ENCODE peak calls at places on chromosomes 6 and 20, in ten cellular contexts. One of them, this sample, is unnamed.
A peak's percentile ranks its signal among the peaks of the same experiment; 100 is the strongest.

GRCh38 chr6:7671076-7671475 is 54.8 kb upstream of the BMP6 start:
- DNase-seq in ovary: no peak
- DNase-seq in cardiac muscle cell: no peak
- DNase-seq in lower lobe of right lung: no peak
- DNase-seq in pancreas: no peak
- DNase-seq in upper lobe of left lung: no peak
- DNase-seq in fibroblast of lung: peak; percentile 31
- DNase-seq in mammary epithelial cell: peak; percentile 69
- DNase-seq in GM23338: no peak
- DNase-seq in adrenal gland: no peak
- DNase-seq in this sample: no peak

GRCh38 chr6:106883808-106884262 is 90.7 kb downstream of the CD24 start:
- DNase-seq in ovary: no peak
- DNase-seq in cardiac muscle cell: peak; percentile 14
- DNase-seq in lower lobe of right lung: no peak
- DNase-seq in pancreas: no peak
- DNase-seq in upper lobe of left lung: no peak
- DNase-seq in fibroblast of lung: no peak
- DNase-seq in mammary epithelial cell: no peak
- DNase-seq in GM23338: peak; percentile 23
- DNase-seq in adrenal gland: no peak
- DNase-seq in this sample: no peak

GRCh38 chr6:141451508-141452353 is 681.0 kb upstream of the GJE1 start:
- DNase-seq in ovary: no peak
- DNase-seq in cardiac muscle cell: no peak
- DNase-seq in lower lobe of right lung: no peak
- DNase-seq in pancreas: no peak
- DNase-seq in upper lobe of left lung: no peak
- DNase-seq in fibroblast of lung: peak; percentile 56
- DNase-seq in mammary epithelial cell: peak; percentile 50
- DNase-seq in GM23338: peak; percentile 73
- DNase-seq in adrenal gland: no peak
- DNase-seq in this sample: no peak

GRCh38 chr6:144661101-144661806 is 376.1 kb downstream of the UTRN start:
- DNase-seq in ovary: no peak
- DNase-seq in cardiac muscle cell: no peak
- DNase-seq in lower lobe of right lung: no peak
- DNase-seq in pancreas: no peak
- DNase-seq in upper lobe of left lung: no peak
- DNase-seq in fibroblast of lung: peak; percentile 62
- DNase-seq in mammary epithelial cell: peak; percentile 72
- DNase-seq in GM23338: peak; percentile 78
- DNase-seq in adrenal gland: no peak
- DNase-seq in this sample: peak; percentile 83

GRCh38 chr6:166466178-166467122 is 83.7 kb upstream of the MPC1 start:
- DNase-seq in ovary: no peak
- DNase-seq in cardiac muscle cell: peak; percentile 17
- DNase-seq in lower lobe of right lung: no peak
- DNase-seq in pancreas: no peak
- DNase-seq in upper lobe of left lung: no peak
- DNase-seq in fibroblast of lung: peak; percentile 71
- DNase-seq in mammary epithelial cell: peak; percentile 5
- DNase-seq in GM23338: no peak
- DNase-seq in adrenal gland: no peak
- DNase-seq in this sample: no peak

GRCh38 chr20:57566399-57566798 is 5.5 kb downstream of the PCK1 start:
- DNase-seq in ovary: no peak
- DNase-seq in cardiac muscle cell: no peak
- DNase-seq in lower lobe of right lung: no peak
- DNase-seq in pancreas: no peak
- DNase-seq in upper lobe of left lung: no peak
- DNase-seq in fibroblast of lung: no peak
- DNase-seq in mammary epithelial cell: no peak
- DNase-seq in GM23338: no peak
- DNase-seq in adrenal gland: no peak
- DNase-seq in this sample: no peak

GRCh38 chr20:62636446-62636845 is 5.9 kb upstream of the SLCO4A1 start:
- DNase-seq in ovary: no peak
- DNase-seq in cardiac muscle cell: no peak
- DNase-seq in lower lobe of right lung: no peak
- DNase-seq in pancreas: no peak
- DNase-seq in upper lobe of left lung: peak; percentile 57
- DNase-seq in fibroblast of lung: no peak
- DNase-seq in mammary epithelial cell: no peak
- DNase-seq in GM23338: no peak
- DNase-seq in adrenal gland: no peak
- DNase-seq in this sample: no peak

GRCh38 chr20:19823971-19824370 is 65.9 kb downstream of the RIN2 start:
- DNase-seq in ovary: no peak
- DNase-seq in cardiac muscle cell: no peak
- DNase-seq in lower lobe of right lung: no peak
- DNase-seq in pancreas: no peak
- DNase-seq in upper lobe of left lung: peak; percentile 21
- DNase-seq in fibroblast of lung: no peak
- DNase-seq in mammary epithelial cell: no peak
- DNase-seq in GM23338: peak; percentile 9
- DNase-seq in adrenal gland: no peak
- DNase-seq in this sample: no peak

GRCh38 chr20:33875055-33875454 is 63.9 kb downstream of the CHMP4B start:
- DNase-seq in ovary: no peak
- DNase-seq in cardiac muscle cell: no peak
- DNase-seq in lower lobe of right lung: no peak
- DNase-seq in pancreas: no peak
- DNase-seq in upper lobe of left lung: no peak
- DNase-seq in fibroblast of lung: no peak
- DNase-seq in mammary epithelial cell: no peak
- DNase-seq in GM23338: no peak
- DNase-seq in adrenal gland: no peak
- DNase-seq in this sample: no peak

GRCh38 chr20:13302647-13303425 is 81.8 kb downstream of the ISM1 start:
- DNase-seq in ovary: no peak
- DNase-seq in cardiac muscle cell: peak; percentile 44
- DNase-seq in lower lobe of right lung: no peak
- DNase-seq in pancreas: no peak
- DNase-seq in upper lobe of left lung: no peak
- DNase-seq in fibroblast of lung: peak; percentile 11
- DNase-seq in mammary epithelial cell: peak; percentile 30
- DNase-seq in GM23338: peak; percentile 64
- DNase-seq in adrenal gland: peak; percentile 25
- DNase-seq in this sample: peak; percentile 71

GRCh38 chr6:143806282-143807102 is 36.6 kb upstream of the LTV1 start:
- DNase-seq in ovary: no peak
- DNase-seq in cardiac muscle cell: no peak
- DNase-seq in lower lobe of right lung: peak; percentile 59
- DNase-seq in pancreas: no peak
- DNase-seq in upper lobe of left lung: no peak
- DNase-seq in fibroblast of lung: peak; percentile 67
- DNase-seq in mammary epithelial cell: peak; percentile 64
- DNase-seq in GM23338: no peak
- DNase-seq in adrenal gland: no peak
- DNase-seq in this sample: no peak

GRCh38 chr20:54172856-54173652 is 732 bp downstream of the CYP24A1 start:
- DNase-seq in ovary: no peak
- DNase-seq in cardiac muscle cell: peak; percentile 36
- DNase-seq in lower lobe of right lung: no peak
- DNase-seq in pancreas: no peak
- DNase-seq in upper lobe of left lung: peak; percentile 75
- DNase-seq in fibroblast of lung: peak; percentile 10
- DNase-seq in mammary epithelial cell: peak; percentile 13
- DNase-seq in GM23338: peak; percentile 77
- DNase-seq in adrenal gland: no peak
- DNase-seq in this sample: no peak

GRCh38 chr20:58439974-58440767 is 51.1 kb downstream of the VAPB start:
- DNase-seq in ovary: no peak
- DNase-seq in cardiac muscle cell: no peak
- DNase-seq in lower lobe of right lung: no peak
- DNase-seq in pancreas: no peak
- DNase-seq in upper lobe of left lung: no peak
- DNase-seq in fibroblast of lung: no peak
- DNase-seq in mammary epithelial cell: no peak
- DNase-seq in GM23338: no peak
- DNase-seq in adrenal gland: no peak
- DNase-seq in this sample: no peak

GRCh38 chr20:52724586-52724985 is 247.6 kb upstream of the TSHZ2 start:
- DNase-seq in ovary: no peak
- DNase-seq in cardiac muscle cell: no peak
- DNase-seq in lower lobe of right lung: no peak
- DNase-seq in pancreas: no peak
- DNase-seq in upper lobe of left lung: no peak
- DNase-seq in fibroblast of lung: no peak
- DNase-seq in mammary epithelial cell: no peak
- DNase-seq in GM23338: no peak
- DNase-seq in adrenal gland: no peak
- DNase-seq in this sample: no peak

DNA sequence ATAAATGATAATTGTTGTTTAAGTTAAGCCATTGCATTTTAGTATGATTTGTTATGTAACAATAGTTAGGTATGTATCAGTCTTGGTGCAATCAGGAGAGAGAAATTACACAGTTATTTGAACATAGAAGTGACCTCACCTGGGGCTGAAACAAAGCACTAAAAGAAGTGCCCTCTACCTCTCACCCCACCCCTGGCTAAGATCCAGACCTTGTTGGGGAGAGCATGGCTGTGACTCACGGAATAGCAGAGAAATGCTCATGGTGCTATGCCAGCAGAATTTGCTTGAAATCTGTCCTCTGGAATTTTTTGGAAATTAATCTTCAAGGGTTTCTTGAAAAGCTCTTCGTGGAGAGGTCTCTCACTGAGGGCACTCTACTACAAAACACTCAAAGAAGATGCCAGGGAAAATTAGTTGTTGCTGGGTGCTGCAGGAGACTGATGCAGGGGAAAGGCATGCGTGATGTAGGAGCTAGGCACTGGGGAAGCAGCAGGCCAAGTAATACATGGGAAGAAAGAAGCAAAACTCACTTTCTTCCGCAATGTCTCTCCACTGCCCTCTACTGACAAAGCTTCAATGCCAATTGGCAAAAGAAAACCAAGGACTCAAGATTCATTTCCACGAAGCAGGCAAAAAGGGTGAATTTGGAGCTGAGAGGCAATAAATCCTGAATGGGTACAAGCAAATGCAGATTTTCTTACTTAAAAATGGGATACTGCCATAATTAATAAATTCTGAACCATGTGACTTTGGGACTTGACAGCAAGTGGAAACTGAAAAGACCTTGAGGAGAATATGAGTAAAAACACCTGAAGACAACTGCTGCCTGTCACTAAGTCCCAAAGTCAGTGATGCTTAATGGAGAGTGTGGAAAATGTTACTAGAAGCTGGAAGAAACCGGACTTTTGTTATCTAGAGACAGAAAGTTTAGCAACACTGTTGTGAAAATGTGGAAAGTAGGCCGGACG is 136.3 kb upstream of the ZNF184 start:
- DNase-seq in ovary: no peak
- DNase-seq in cardiac muscle cell: peak; percentile 67
- DNase-seq in lower lobe of right lung: no peak
- DNase-seq in pancreas: no peak
- DNase-seq in upper lobe of left lung: no peak
- DNase-seq in fibroblast of lung: peak; percentile 75
- DNase-seq in mammary epithelial cell: peak; percentile 86
- DNase-seq in GM23338: peak; percentile 90
- DNase-seq in adrenal gland: no peak
- DNase-seq in this sample: no peak
- TF ChIP-seq CTCF in ovary: no peak
- TF ChIP-seq CTCF in cardiac muscle cell: peak; percentile 92
- TF ChIP-seq CTCF in lower lobe of right lung: peak; percentile 48
- TF ChIP-seq CTCF in pancreas: peak; percentile 25
- TF ChIP-seq CTCF in upper lobe of left lung: peak; percentile 29
- TF ChIP-seq CTCF in fibroblast of lung: peak; percentile 96
- TF ChIP-seq CTCF in mammary epithelial cell: peak; percentile 89
- TF ChIP-seq CTCF in GM23338: peak; percentile 86
- TF ChIP-seq CTCF in adrenal gland: no peak
- TF ChIP-seq CTCF in this sample: peak; percentile 61

GRCh38 chr6:33199687-33200233 is 705 bp downstream of the RXRB start:
- DNase-seq in ovary: no peak
- DNase-seq in cardiac muscle cell: peak; percentile 85
- DNase-seq in lower lobe of right lung: no peak
- DNase-seq in pancreas: peak; percentile 78
- DNase-seq in upper lobe of left lung: peak; percentile 93
- DNase-seq in fibroblast of lung: peak; percentile 64
- DNase-seq in mammary epithelial cell: peak; percentile 59
- DNase-seq in GM23338: peak; percentile 92
- DNase-seq in adrenal gland: peak; percentile 79
- DNase-seq in this sample: peak; percentile 87
- H3K4me1 ChIP-seq in ovary: peaks cover 21% of the 10 kb centered on the region
- H3K4me1 ChIP-seq in cardiac muscle cell: peaks cover 24% of the 10 kb centered on the region
- H3K4me1 ChIP-seq in lower lobe of right lung: peaks cover 59% of the 10 kb centered on the region
- H3K4me1 ChIP-seq in pancreas: peaks cover 17% of the 10 kb centered on the region
- H3K4me1 ChIP-seq in upper lobe of left lung: peaks cover 45% of the 10 kb centered on the region
- H3K4me1 ChIP-seq in fibroblast of lung: peaks cover 22% of the 10 kb centered on the region
- H3K4me1 ChIP-seq in mammary epithelial cell: peaks cover 16% of the 10 kb centered on the region
- H3K4me1 ChIP-seq in GM23338: peaks cover 17% of the 10 kb centered on the region
- H3K4me1 ChIP-seq in adrenal gland: peaks cover 53% of the 10 kb centered on the region
- H3K4me1 ChIP-seq in this sample: peaks cover 24% of the 10 kb centered on the region

DNA sequence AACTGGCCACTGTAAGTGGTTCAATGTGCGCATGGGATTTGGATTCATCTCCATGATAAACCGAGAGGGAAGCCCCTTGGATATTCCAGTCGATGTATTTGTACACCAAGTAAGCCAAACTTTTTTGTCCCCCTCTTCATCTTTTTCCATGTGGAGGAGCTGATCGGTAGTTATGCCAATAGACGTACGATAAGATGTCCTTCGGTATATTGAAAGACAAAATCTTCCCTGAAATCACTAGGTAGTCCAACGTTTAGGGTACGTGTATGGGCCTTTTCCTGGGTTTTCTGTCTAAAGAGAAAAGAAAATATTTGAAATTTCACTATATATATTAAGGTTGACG is 1.2 kb downstream of the LIN28B start:
- DNase-seq in ovary: no peak
- DNase-seq in cardiac muscle cell: no peak
- DNase-seq in lower lobe of right lung: no peak
- DNase-seq in pancreas: no peak
- DNase-seq in upper lobe of left lung: no peak
- DNase-seq in fibroblast of lung: no peak
- DNase-seq in mammary epithelial cell: no peak
- DNase-seq in GM23338: no peak
- DNase-seq in adrenal gland: no peak
- DNase-seq in this sample: no peak
- H3K36me3 ChIP-seq in ovary: no peaks in the 10 kb centered on the region
- H3K36me3 ChIP-seq in cardiac muscle cell: peaks cover 6% of the 10 kb centered on the region
- H3K36me3 ChIP-seq in lower lobe of right lung: no peaks in the 10 kb centered on the region
- H3K36me3 ChIP-seq in pancreas: no peaks in the 10 kb centered on the region
- H3K36me3 ChIP-seq in upper lobe of left lung: no peaks in the 10 kb centered on the region
- H3K36me3 ChIP-seq in fibroblast of lung: no peaks in the 10 kb centered on the region
- H3K36me3 ChIP-seq in mammary epithelial cell: no peaks in the 10 kb centered on the region
- H3K36me3 ChIP-seq in GM23338: no peaks in the 10 kb centered on the region
- H3K36me3 ChIP-seq in adrenal gland: no peaks in the 10 kb centered on the region
- H3K36me3 ChIP-seq in this sample: no peaks in the 10 kb centered on the region

GRCh38 chr20:5058873-5059272 is 57.6 kb upstream of the SLC23A2 start:
- DNase-seq in ovary: no peak
- DNase-seq in cardiac muscle cell: no peak
- DNase-seq in lower lobe of right lung: no peak
- DNase-seq in pancreas: no peak
- DNase-seq in upper lobe of left lung: no peak
- DNase-seq in fibroblast of lung: no peak
- DNase-seq in mammary epithelial cell: no peak
- DNase-seq in GM23338: no peak
- DNase-seq in adrenal gland: no peak
- DNase-seq in this sample: no peak

GRCh38 chr20:5061209-5061608 is 58.5 kb downstream of the PCNA start:
- DNase-seq in ovary: no peak
- DNase-seq in cardiac muscle cell: no peak
- DNase-seq in lower lobe of right lung: no peak
- DNase-seq in pancreas: no peak
- DNase-seq in upper lobe of left lung: no peak
- DNase-seq in fibroblast of lung: no peak
- DNase-seq in mammary epithelial cell: peak; percentile 98
- DNase-seq in GM23338: peak; percentile 28
- DNase-seq in adrenal gland: no peak
- DNase-seq in this sample: no peak

GRCh38 chr20:5056801-5057599 is 55.7 kb upstream of the SLC23A2 start:
- DNase-seq in ovary: no peak
- DNase-seq in cardiac muscle cell: no peak
- DNase-seq in lower lobe of right lung: peak; percentile 73
- DNase-seq in pancreas: peak; percentile 48
- DNase-seq in upper lobe of left lung: no peak
- DNase-seq in fibroblast of lung: peak; percentile 26
- DNase-seq in mammary epithelial cell: peak; percentile 79
- DNase-seq in GM23338: peak; percentile 64
- DNase-seq in adrenal gland: peak; percentile 40
- DNase-seq in this sample: peak; percentile 64
- TF ChIP-seq CTCF in ovary: no peak
- TF ChIP-seq CTCF in cardiac muscle cell: peak; percentile 50
- TF ChIP-seq CTCF in lower lobe of right lung: peak; percentile 44
- TF ChIP-seq CTCF in pancreas: no peak
- TF ChIP-seq CTCF in upper lobe of left lung: peak; percentile 44
- TF ChIP-seq CTCF in fibroblast of lung: peak; percentile 38
- TF ChIP-seq CTCF in mammary epithelial cell: peak; percentile 57
- TF ChIP-seq CTCF in GM23338: peak; percentile 60
- TF ChIP-seq CTCF in adrenal gland: peak; percentile 51
- TF ChIP-seq CTCF in this sample: peak; percentile 45